ENCODE peak calls at places on chromosomes 13 and 19, in nine cellular contexts. One of them, this sample, is unnamed.

GRCh38 chr13:64900039-64900438 is 2330.1 kb downstream of the PCDH9 start:
- ATAC-seq in T-helper 17 cell: no peak
- ATAC-seq in activated CD8-positive, alpha-beta memory T cell treated with anti-CD3 and anti-CD28 coated beads, Interleukin-2, amount 10 ng/mL, durations not matched to agents 7 days and 5 days: no peak
- ATAC-seq in mucosa of descending colon: no peak
- ATAC-seq in IMR-90: no peak
- ATAC-seq in naive thymus-derived CD8-positive, alpha-beta T cell: no peak
- ATAC-seq in effector memory CD8-positive, alpha-beta T cell: no peak
- ATAC-seq in activated T-cell treated with anti-CD3 and anti-CD28 coated beads, Interleukin-2, amount 50 U/mL, for 4 hours: no peak
- ATAC-seq in activated CD8-positive, alpha-beta T cell treated with anti-CD3 and anti-CD28 coated beads, Interleukin-2, amount 10 ng/mL, durations not matched to agents 7 days and 5 days: no peak
- ATAC-seq in this sample: no peak

GRCh38 chr19:40241809-40242384 is 15.4 kb upstream of the CCNP start:
- ATAC-seq in T-helper 17 cell: no peak
- ATAC-seq in activated CD8-positive, alpha-beta memory T cell treated with anti-CD3 and anti-CD28 coated beads, Interleukin-2, amount 10 ng/mL, durations not matched to agents 7 days and 5 days: no peak
- ATAC-seq in mucosa of descending colon: no peak
- ATAC-seq in IMR-90: no peak
- ATAC-seq in naive thymus-derived CD8-positive, alpha-beta T cell: no peak
- ATAC-seq in effector memory CD8-positive, alpha-beta T cell: no peak
- ATAC-seq in activated T-cell treated with anti-CD3 and anti-CD28 coated beads, Interleukin-2, amount 50 U/mL, for 4 hours: no peak
- ATAC-seq in activated CD8-positive, alpha-beta T cell treated with anti-CD3 and anti-CD28 coated beads, Interleukin-2, amount 10 ng/mL, durations not matched to agents 7 days and 5 days: no peak
- ATAC-seq in this sample: no peak

GRCh38 chr19:48152552-48152951 is 17.6 kb downstream of the LIG1 start:
- ATAC-seq in T-helper 17 cell: peak
- ATAC-seq in activated CD8-positive, alpha-beta memory T cell treated with anti-CD3 and anti-CD28 coated beads, Interleukin-2, amount 10 ng/mL, durations not matched to agents 7 days and 5 days: peak
- ATAC-seq in mucosa of descending colon: peak
- ATAC-seq in IMR-90: peak
- ATAC-seq in naive thymus-derived CD8-positive, alpha-beta T cell: no peak
- ATAC-seq in effector memory CD8-positive, alpha-beta T cell: peak
- ATAC-seq in activated T-cell treated with anti-CD3 and anti-CD28 coated beads, Interleukin-2, amount 50 U/mL, for 4 hours: no peak
- ATAC-seq in activated CD8-positive, alpha-beta T cell treated with anti-CD3 and anti-CD28 coated beads, Interleukin-2, amount 10 ng/mL, durations not matched to agents 7 days and 5 days: peak
- ATAC-seq in this sample: no peak

GRCh38 chr13:82305588-82305987 is 1576.7 kb downstream of the SLITRK1 start:
- ATAC-seq in T-helper 17 cell: no peak
- ATAC-seq in activated CD8-positive, alpha-beta memory T cell treated with anti-CD3 and anti-CD28 coated beads, Interleukin-2, amount 10 ng/mL, durations not matched to agents 7 days and 5 days: no peak
- ATAC-seq in mucosa of descending colon: no peak
- ATAC-seq in IMR-90: no peak
- ATAC-seq in naive thymus-derived CD8-positive, alpha-beta T cell: no peak
- ATAC-seq in effector memory CD8-positive, alpha-beta T cell: no peak
- ATAC-seq in activated T-cell treated with anti-CD3 and anti-CD28 coated beads, Interleukin-2, amount 50 U/mL, for 4 hours: no peak
- ATAC-seq in activated CD8-positive, alpha-beta T cell treated with anti-CD3 and anti-CD28 coated beads, Interleukin-2, amount 10 ng/mL, durations not matched to agents 7 days and 5 days: no peak
- ATAC-seq in this sample: no peak

GRCh38 chr19:29664753-29665214 is 477 bp upstream of the PLEKHF1 start:
- ATAC-seq in T-helper 17 cell: peak
- ATAC-seq in activated CD8-positive, alpha-beta memory T cell treated with anti-CD3 and anti-CD28 coated beads, Interleukin-2, amount 10 ng/mL, durations not matched to agents 7 days and 5 days: no peak
- ATAC-seq in mucosa of descending colon: peak
- ATAC-seq in IMR-90: no peak
- ATAC-seq in naive thymus-derived CD8-positive, alpha-beta T cell: peak
- ATAC-seq in effector memory CD8-positive, alpha-beta T cell: peak
- ATAC-seq in activated T-cell treated with anti-CD3 and anti-CD28 coated beads, Interleukin-2, amount 50 U/mL, for 4 hours: no peak
- ATAC-seq in activated CD8-positive, alpha-beta T cell treated with anti-CD3 and anti-CD28 coated beads, Interleukin-2, amount 10 ng/mL, durations not matched to agents 7 days and 5 days: no peak
- ATAC-seq in this sample: no peak

GRCh38 chr13:113364371-113364932 is 522 bp upstream of the GRTP1 start:
- ATAC-seq in T-helper 17 cell: no peak
- ATAC-seq in activated CD8-positive, alpha-beta memory T cell treated with anti-CD3 and anti-CD28 coated beads, Interleukin-2, amount 10 ng/mL, durations not matched to agents 7 days and 5 days: no peak
- ATAC-seq in mucosa of descending colon: no peak
- ATAC-seq in IMR-90: no peak
- ATAC-seq in naive thymus-derived CD8-positive, alpha-beta T cell: no peak
- ATAC-seq in effector memory CD8-positive, alpha-beta T cell: no peak
- ATAC-seq in activated T-cell treated with anti-CD3 and anti-CD28 coated beads, Interleukin-2, amount 50 U/mL, for 4 hours: no peak
- ATAC-seq in activated CD8-positive, alpha-beta T cell treated with anti-CD3 and anti-CD28 coated beads, Interleukin-2, amount 10 ng/mL, durations not matched to agents 7 days and 5 days: no peak
- ATAC-seq in this sample: no peak

GRCh38 chr13:111269508-111269907 is 50.9 kb upstream of the TEX29 start:
- ATAC-seq in T-helper 17 cell: no peak
- ATAC-seq in activated CD8-positive, alpha-beta memory T cell treated with anti-CD3 and anti-CD28 coated beads, Interleukin-2, amount 10 ng/mL, durations not matched to agents 7 days and 5 days: no peak
- ATAC-seq in mucosa of descending colon: no peak
- ATAC-seq in IMR-90: no peak
- ATAC-seq in naive thymus-derived CD8-positive, alpha-beta T cell: no peak
- ATAC-seq in effector memory CD8-positive, alpha-beta T cell: no peak
- ATAC-seq in activated T-cell treated with anti-CD3 and anti-CD28 coated beads, Interleukin-2, amount 50 U/mL, for 4 hours: no peak
- ATAC-seq in activated CD8-positive, alpha-beta T cell treated with anti-CD3 and anti-CD28 coated beads, Interleukin-2, amount 10 ng/mL, durations not matched to agents 7 days and 5 days: no peak
- ATAC-seq in this sample: no peak

GRCh38 chr19:379796-380195 is 29.2 kb downstream of the C2CD4C start:
- ATAC-seq in T-helper 17 cell: no peak
- ATAC-seq in activated CD8-positive, alpha-beta memory T cell treated with anti-CD3 and anti-CD28 coated beads, Interleukin-2, amount 10 ng/mL, durations not matched to agents 7 days and 5 days: no peak
- ATAC-seq in mucosa of descending colon: no peak
- ATAC-seq in IMR-90: no peak
- ATAC-seq in naive thymus-derived CD8-positive, alpha-beta T cell: no peak
- ATAC-seq in effector memory CD8-positive, alpha-beta T cell: no peak
- ATAC-seq in activated T-cell treated with anti-CD3 and anti-CD28 coated beads, Interleukin-2, amount 50 U/mL, for 4 hours: no peak
- ATAC-seq in activated CD8-positive, alpha-beta T cell treated with anti-CD3 and anti-CD28 coated beads, Interleukin-2, amount 10 ng/mL, durations not matched to agents 7 days and 5 days: no peak
- ATAC-seq in this sample: no peak

GRCh38 chr13:77760893-77761292 is 63.4 kb downstream of the SLAIN1 start:
- ATAC-seq in T-helper 17 cell: no peak
- ATAC-seq in activated CD8-positive, alpha-beta memory T cell treated with anti-CD3 and anti-CD28 coated beads, Interleukin-2, amount 10 ng/mL, durations not matched to agents 7 days and 5 days: no peak
- ATAC-seq in mucosa of descending colon: no peak
- ATAC-seq in IMR-90: no peak
- ATAC-seq in naive thymus-derived CD8-positive, alpha-beta T cell: no peak
- ATAC-seq in effector memory CD8-positive, alpha-beta T cell: no peak
- ATAC-seq in activated T-cell treated with anti-CD3 and anti-CD28 coated beads, Interleukin-2, amount 50 U/mL, for 4 hours: no peak
- ATAC-seq in activated CD8-positive, alpha-beta T cell treated with anti-CD3 and anti-CD28 coated beads, Interleukin-2, amount 10 ng/mL, durations not matched to agents 7 days and 5 days: no peak
- ATAC-seq in this sample: no peak

GRCh38 chr13:113143466-113144254 is 14.8 kb upstream of the PROZ start:
- ATAC-seq in T-helper 17 cell: no peak
- ATAC-seq in activated CD8-positive, alpha-beta memory T cell treated with anti-CD3 and anti-CD28 coated beads, Interleukin-2, amount 10 ng/mL, durations not matched to agents 7 days and 5 days: no peak
- ATAC-seq in mucosa of descending colon: no peak
- ATAC-seq in IMR-90: no peak
- ATAC-seq in naive thymus-derived CD8-positive, alpha-beta T cell: no peak
- ATAC-seq in effector memory CD8-positive, alpha-beta T cell: no peak
- ATAC-seq in activated T-cell treated with anti-CD3 and anti-CD28 coated beads, Interleukin-2, amount 50 U/mL, for 4 hours: no peak
- ATAC-seq in activated CD8-positive, alpha-beta T cell treated with anti-CD3 and anti-CD28 coated beads, Interleukin-2, amount 10 ng/mL, durations not matched to agents 7 days and 5 days: no peak
- ATAC-seq in this sample: no peak

GRCh38 chr19:18807861-18808331 is 16.8 kb upstream of the COMP start:
- ATAC-seq in T-helper 17 cell: no peak
- ATAC-seq in activated CD8-positive, alpha-beta memory T cell treated with anti-CD3 and anti-CD28 coated beads, Interleukin-2, amount 10 ng/mL, durations not matched to agents 7 days and 5 days: no peak
- ATAC-seq in mucosa of descending colon: no peak
- ATAC-seq in IMR-90: no peak
- ATAC-seq in naive thymus-derived CD8-positive, alpha-beta T cell: no peak
- ATAC-seq in effector memory CD8-positive, alpha-beta T cell: no peak
- ATAC-seq in activated T-cell treated with anti-CD3 and anti-CD28 coated beads, Interleukin-2, amount 50 U/mL, for 4 hours: no peak
- ATAC-seq in activated CD8-positive, alpha-beta T cell treated with anti-CD3 and anti-CD28 coated beads, Interleukin-2, amount 10 ng/mL, durations not matched to agents 7 days and 5 days: no peak
- ATAC-seq in this sample: peak

This sample was measured in stimulated activated memory B cell treated with anti-CD40 and anti-IgM and Interleukin-4, amounts not matched to agents 10 μg/mL and 1 μg/mL and 100 μg/mL, for 72 hours.